ENCODE peak calls at places on chromosomes 3 and 15, in five cellular contexts. I, P, N, K and U are unnamed samples.
A peak's percentile ranks its signal among the peaks of the same experiment; 100 is the strongest.

GRCh38 chr15:90845201-90845949 is 23.0 kb upstream of the FURIN start:
- DNase-seq in N (no peak), P (no peak), I (peak; percentile 96), K (peak; percentile 71), U (no peak)

GRCh38 chr3:131586277-131586676 is 83.5 kb upstream of the MRPL3 start:
- DNase-seq in I (no peak), N (no peak), P (no peak), K (no peak), U (no peak)

GRCh38 chr15:93159892-93160398 is 70.9 kb upstream of the RGMA start:
- DNase-seq in I (no peak), P (no peak), K (peak; percentile 56), N (no peak), U (no peak)

GRCh38 chr15:62047278-62047847 is 12.9 kb downstream of the VPS13C start:
- DNase-seq in N (no peak), I (no peak), K (no peak), P (no peak), U (no peak)

GRCh38 chr3:7346364-7346763 is 485.4 kb downstream of the GRM7 start:
- DNase-seq in K (no peak), P (no peak), N (no peak), I (no peak), U (no peak)

GRCh38 chr15:83061680-83062079 is 5.4 kb downstream of the BTBD1 start:
- DNase-seq in N (no peak), K (peak; percentile 75), I (peak; percentile 43), P (no peak), U (no peak)

GRCh38 chr15:62389887-62390792 is 225.1 kb upstream of the C2CD4B start:
- DNase-seq in I (peak; percentile 81), N (peak; percentile 84), K (peak; percentile 82), P (peak; percentile 69), U (peak; percentile 76)

GRCh38 chr3:133956982-133957381 is 61.3 kb upstream of the RAB6B start:
- DNase-seq in K (no peak), I (no peak), P (no peak), N (no peak), U (no peak)

GRCh38 chr3:130093741-130094391 is 12.2 kb downstream of the ALG1L2 start:
- DNase-seq in P (peak; percentile 76), K (peak; percentile 48), N (peak; percentile 61), I (no peak), U (no peak)

GRCh38 chr3:107064445-107065060 is 312.7 kb upstream of the CCDC54 start:
- DNase-seq in N (peak; percentile 79), K (peak; percentile 93), P (peak; percentile 66), I (peak; percentile 75), U (peak; percentile 81)

GRCh38 chr3:15558581-15558980 is 37.1 kb upstream of the COLQ start:
- DNase-seq in P (no peak), K (no peak), N (no peak), I (no peak), U (no peak)

GRCh38 chr15:70505411-70505919 is 257.9 kb downstream of the UACA start:
- DNase-seq in K (peak; percentile 69), P (no peak), N (no peak), I (peak; percentile 88), U (no peak)

GRCh38 chr15:62059818-62060115 is 480 bp downstream of the VPS13C start:
- DNase-seq in N (no peak), I (peak; percentile 85), K (peak; percentile 63), P (no peak), U (no peak)

GRCh38 chr15:40028853-40029252 is 10.1 kb downstream of the SRP14 start:
- DNase-seq in K (no peak), N (no peak), P (no peak), I (no peak), U (no peak)

GRCh38 chr3:168001244-168001643 is 94.5 kb downstream of the GOLIM4 start:
- DNase-seq in P (no peak), K (no peak), N (no peak), I (no peak), U (no peak)

GRCh38 chr3:114758828-114759709 is 388.0 kb downstream of the ZBTB20 start:
- DNase-seq in K (no peak), N (no peak), P (no peak), I (peak; percentile 65), U (no peak)

GRCh38 chr3:37645801-37646380 is 215.8 kb upstream of the CTDSPL start:
- DNase-seq in P (no peak), I (no peak), N (no peak), K (peak; percentile 37), U (no peak)

GRCh38 chr15:52438047-52438446 is 90.6 kb downstream of the MYO5A start:
- DNase-seq in K (no peak), I (no peak), P (no peak), N (no peak), U (no peak)

GRCh38 chr3:190345027-190345821 is 23.0 kb upstream of the CLDN1 start:
- DNase-seq in K (peak; percentile 93), P (no peak), N (no peak), I (peak; percentile 96), U (no peak)

GRCh38 chr3:54549607-54550006 is 378.3 kb downstream of the LRTM1 start:
- DNase-seq in N (no peak), K (no peak), I (no peak), P (no peak), U (no peak)

GRCh38 chr3:42101481-42101880 is 10.3 kb downstream of the TRAK1 start:
- DNase-seq in N (no peak), P (no peak), K (peak; percentile 10), I (no peak), U (no peak)

GRCh38 chr15:101209285-101209821 is 42.5 kb downstream of the CHSY1 start:
- DNase-seq in P (no peak), K (no peak), I (peak; percentile 46), N (no peak), U (no peak)

GRCh38 chr3:48685603-48686511 is at the start of gene NCKIPSD:
- DNase-seq in I (peak; percentile 82), P (peak; percentile 89), K (peak; percentile 96), N (peak; percentile 98), U (peak; percentile 92)

GRCh38 chr15:86916671-86917450 is 837.2 kb downstream of the AGBL1 start:
- DNase-seq in I (peak; percentile 8), K (no peak), P (no peak), N (no peak), U (no peak)

GRCh38 chr3:116777181-116777840 is 67.7 kb downstream of the TUSC7 start:
- DNase-seq in K (peak; percentile 36), I (no peak), N (no peak), P (no peak), U (no peak)

GRCh38 chr3:71119171-71119570 is 464.4 kb downstream of the FOXP1 start:
- DNase-seq in K (no peak), N (no peak), I (no peak), P (no peak), U (no peak)

GRCh38 chr3:29079358-29079757 is 201.5 kb upstream of the RBMS3 start:
- DNase-seq in N (no peak), K (no peak), I (no peak), P (no peak), U (no peak)

DNA sequence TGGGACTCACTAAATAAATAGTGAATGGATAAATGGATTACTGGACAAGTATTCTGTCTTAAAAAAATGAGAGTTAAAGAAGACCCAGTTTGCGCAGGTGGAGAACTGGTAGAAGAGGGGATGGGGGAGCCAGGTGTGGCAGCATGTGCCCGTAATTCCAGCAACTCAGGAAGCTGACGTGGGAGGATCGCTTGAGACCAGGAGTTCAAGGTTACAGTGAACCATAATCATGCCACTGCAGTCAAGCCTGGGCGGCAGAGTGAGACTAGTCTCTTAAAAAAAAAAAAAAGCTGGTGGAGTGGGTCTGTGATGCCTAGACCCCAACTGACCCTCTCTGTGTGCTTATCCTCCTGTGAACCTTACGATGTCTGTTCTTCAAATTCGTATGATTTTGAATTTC is 173.7 kb upstream of the KBTBD8 start:
- DNase-seq in P (no peak), N (no peak), I (no peak), K (no peak), U (no peak)
- H2BK12ac ChIP-seq in P (no peak overlapping the region), N (no peak overlapping the region), I (no peak overlapping the region), K (no peak overlapping the region), U (no peak overlapping the region)

GRCh38 chr15:66764067-66764428 is 62.0 kb downstream of the SMAD6 start:
- DNase-seq in K (no peak), P (no peak), I (peak; percentile 60), N (no peak), U (no peak)

GRCh38 chr15:66767370-66767769 is 65.3 kb downstream of the SMAD6 start:
- DNase-seq in K (no peak), N (no peak), I (no peak), P (no peak), U (no peak)

GRCh38 chr15:66765478-66766281 is 63.6 kb downstream of the SMAD6 start:
- DNase-seq in K (no peak), N (no peak), P (no peak), I (peak; percentile 68), U (no peak)

GRCh38 chr15:66768984-66769383 is 66.9 kb downstream of the SMAD6 start:
- DNase-seq in K (no peak), P (no peak), I (no peak), N (no peak), U (no peak)

DNA sequence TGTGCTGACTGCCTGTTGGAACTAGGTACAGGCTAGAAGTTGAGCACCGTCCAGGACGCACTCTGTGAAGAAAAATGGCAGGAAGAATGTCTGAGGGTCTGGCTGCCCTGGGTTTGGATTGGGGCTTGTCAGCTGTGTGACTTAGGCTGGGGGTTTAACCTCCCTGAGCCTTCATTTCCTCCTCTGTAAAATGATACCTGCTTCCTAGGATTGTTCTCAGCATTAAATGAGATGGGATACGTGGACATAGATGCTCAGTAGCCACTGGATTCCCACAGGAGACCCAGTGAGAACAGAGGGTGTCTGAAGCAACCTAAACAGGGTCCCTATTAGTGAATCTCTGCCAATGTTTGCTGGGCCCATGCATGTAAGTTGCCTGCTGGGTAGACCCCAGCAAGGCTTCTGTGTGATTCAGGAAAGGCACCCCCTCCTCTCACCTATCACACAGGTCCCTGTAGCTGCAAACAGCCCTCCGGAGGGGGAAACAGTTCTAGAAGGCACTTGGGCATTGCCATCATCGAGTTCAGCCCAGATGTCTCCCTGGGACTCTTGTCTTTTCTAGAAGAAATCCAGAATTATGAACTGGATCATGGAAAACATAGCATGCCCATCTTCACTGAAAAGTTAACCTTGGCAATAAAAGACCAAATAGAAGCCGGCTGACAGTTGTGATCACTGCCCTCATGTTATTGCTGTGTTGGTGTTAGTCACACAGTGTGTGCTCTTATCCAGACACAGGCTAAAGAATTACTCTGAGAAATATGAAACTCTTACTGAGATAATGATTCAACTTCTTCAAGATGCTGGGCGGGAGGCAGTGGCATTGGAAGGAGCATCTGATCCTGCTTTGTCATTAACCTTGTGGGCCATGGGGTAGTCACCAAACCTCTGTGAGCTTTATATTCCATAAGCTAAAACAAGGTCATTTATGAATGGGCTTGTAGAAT is 64.5 kb downstream of the SMAD6 start:
- DNase-seq in N (no peak), P (no peak), K (no peak), I (peak; percentile 60), U (no peak)
- H3K79me1 ChIP-seq in N (no peaks in the 10 kb centered on the region), P (no peaks in the 10 kb centered on the region), K (peaks cover 2% of the 10 kb centered on the region), I (peaks cover 5% of the 10 kb centered on the region), U (peaks cover 2% of the 10 kb centered on the region)

GRCh38 chr15:47422901-47423300 is 294.4 kb upstream of the SEMA6D start:
- DNase-seq in I (peak; percentile 38), P (no peak), K (no peak), N (no peak), U (no peak)
- H2BK12ac ChIP-seq in I (no peak overlapping the region), P (no peak overlapping the region), K (no peak overlapping the region), N (no peak overlapping the region), U (no peak overlapping the region)

DNA sequence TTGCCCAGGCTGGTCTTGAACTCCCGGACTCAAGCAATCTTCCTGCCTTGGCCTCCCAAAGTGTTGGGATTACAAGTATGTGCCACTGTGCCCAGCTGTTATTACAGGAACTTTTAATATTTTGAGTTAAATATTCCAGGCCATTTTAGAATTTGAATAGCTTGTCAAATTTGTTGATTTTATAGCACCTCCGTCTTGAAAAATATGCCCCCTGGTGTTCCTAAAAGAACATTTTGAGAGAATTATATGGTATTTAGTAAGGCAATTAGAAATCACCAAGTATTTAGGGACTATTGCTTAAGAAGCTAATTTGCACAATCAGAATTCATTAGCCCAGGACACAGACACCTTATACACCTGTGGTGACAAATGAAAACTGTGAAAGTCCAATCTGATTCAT is 23.7 kb downstream of the PDE8A start:
- DNase-seq in I (no peak), K (no peak), N (no peak), P (no peak), U (no peak)
- H3K79me1 ChIP-seq in I (peaks cover 46% of the 10 kb centered on the region), K (no peaks in the 10 kb centered on the region), N (peaks cover 2% of the 10 kb centered on the region), P (no peaks in the 10 kb centered on the region), U (peaks cover 2% of the 10 kb centered on the region)